ENCODE peak calls at places on chromosomes 6 and 20, in seven cellular contexts. One of them, this sample, is unnamed.

GRCh38 chr6:137358273-137358672 is 135.9 kb downstream of the OLIG3 start:
- DNase-seq in CD8-positive, alpha-beta memory T cell: no peak
- DNase-seq in colonic mucosa: no peak
- DNase-seq in MM.1S: no peak
- DNase-seq in ovary: no peak
- DNase-seq in CD8-positive, alpha-beta T cell: no peak
- DNase-seq in lower lobe of right lung: no peak
- DNase-seq in this sample: no peak

GRCh38 chr6:158711264-158711663 is 61.4 kb downstream of the SYTL3 start:
- DNase-seq in CD8-positive, alpha-beta T cell: no peak
- DNase-seq in lower lobe of right lung: no peak
- DNase-seq in CD8-positive, alpha-beta memory T cell: no peak
- DNase-seq in colonic mucosa: no peak
- DNase-seq in MM.1S: no peak
- DNase-seq in ovary: no peak
- DNase-seq in this sample: no peak

GRCh38 chr6:2432258-2432657 is 186.9 kb upstream of the GMDS start:
- DNase-seq in ovary: no peak
- DNase-seq in CD8-positive, alpha-beta memory T cell: no peak
- DNase-seq in MM.1S: no peak
- DNase-seq in CD8-positive, alpha-beta T cell: no peak
- DNase-seq in colonic mucosa: no peak
- DNase-seq in lower lobe of right lung: no peak
- DNase-seq in this sample: no peak

GRCh38 chr20:61876931-61877330 is 188.8 kb downstream of the TAF4 start:
- DNase-seq in MM.1S: no peak
- DNase-seq in CD8-positive, alpha-beta memory T cell: no peak
- DNase-seq in lower lobe of right lung: no peak
- DNase-seq in CD8-positive, alpha-beta T cell: no peak
- DNase-seq in colonic mucosa: no peak
- DNase-seq in ovary: no peak
- DNase-seq in this sample: no peak

GRCh38 chr20:48157970-48158369 is 372.7 kb upstream of the SULF2 start:
- DNase-seq in CD8-positive, alpha-beta T cell: no peak
- DNase-seq in MM.1S: no peak
- DNase-seq in ovary: peak; percentile 67
- DNase-seq in colonic mucosa: no peak
- DNase-seq in lower lobe of right lung: no peak
- DNase-seq in CD8-positive, alpha-beta memory T cell: no peak
- DNase-seq in this sample: no peak

GRCh38 chr20:39298566-39299501 is 336.7 kb downstream of the DHX35 start:
- DNase-seq in ovary: no peak
- DNase-seq in CD8-positive, alpha-beta T cell: no peak
- DNase-seq in CD8-positive, alpha-beta memory T cell: no peak
- DNase-seq in lower lobe of right lung: no peak
- DNase-seq in MM.1S: no peak
- DNase-seq in colonic mucosa: no peak
- DNase-seq in this sample: no peak

GRCh38 chr6:86440608-86441007 is 496.7 kb upstream of the HTR1E start:
- DNase-seq in colonic mucosa: no peak
- DNase-seq in lower lobe of right lung: no peak
- DNase-seq in CD8-positive, alpha-beta memory T cell: no peak
- DNase-seq in CD8-positive, alpha-beta T cell: no peak
- DNase-seq in ovary: no peak
- DNase-seq in MM.1S: no peak
- DNase-seq in this sample: no peak

GRCh38 chr20:9699181-9699580 is 139.7 kb downstream of the PAK5 start:
- DNase-seq in CD8-positive, alpha-beta T cell: no peak
- DNase-seq in MM.1S: peak; percentile 16
- DNase-seq in CD8-positive, alpha-beta memory T cell: no peak
- DNase-seq in lower lobe of right lung: no peak
- DNase-seq in colonic mucosa: no peak
- DNase-seq in ovary: no peak
- DNase-seq in this sample: no peak

GRCh38 chr20:40604416-40604815 is 84.6 kb downstream of the MAFB start:
- DNase-seq in CD8-positive, alpha-beta T cell: no peak
- DNase-seq in ovary: no peak
- DNase-seq in CD8-positive, alpha-beta memory T cell: no peak
- DNase-seq in lower lobe of right lung: no peak
- DNase-seq in colonic mucosa: no peak
- DNase-seq in MM.1S: no peak
- DNase-seq in this sample: no peak

GRCh38 chr20:9075264-9076095 is 6.6 kb downstream of the PLCB4 start:
- DNase-seq in CD8-positive, alpha-beta memory T cell: no peak
- DNase-seq in ovary: no peak
- DNase-seq in CD8-positive, alpha-beta T cell: no peak
- DNase-seq in lower lobe of right lung: no peak
- DNase-seq in MM.1S: no peak
- DNase-seq in colonic mucosa: no peak
- DNase-seq in this sample: no peak

GRCh38 chr6:28695671-28696537 is 170.2 kb downstream of the GPX5 start:
- DNase-seq in ovary: no peak
- DNase-seq in lower lobe of right lung: no peak
- DNase-seq in MM.1S: no peak
- DNase-seq in CD8-positive, alpha-beta memory T cell: no peak
- DNase-seq in colonic mucosa: no peak
- DNase-seq in CD8-positive, alpha-beta T cell: no peak
- DNase-seq in this sample: no peak

DNA sequence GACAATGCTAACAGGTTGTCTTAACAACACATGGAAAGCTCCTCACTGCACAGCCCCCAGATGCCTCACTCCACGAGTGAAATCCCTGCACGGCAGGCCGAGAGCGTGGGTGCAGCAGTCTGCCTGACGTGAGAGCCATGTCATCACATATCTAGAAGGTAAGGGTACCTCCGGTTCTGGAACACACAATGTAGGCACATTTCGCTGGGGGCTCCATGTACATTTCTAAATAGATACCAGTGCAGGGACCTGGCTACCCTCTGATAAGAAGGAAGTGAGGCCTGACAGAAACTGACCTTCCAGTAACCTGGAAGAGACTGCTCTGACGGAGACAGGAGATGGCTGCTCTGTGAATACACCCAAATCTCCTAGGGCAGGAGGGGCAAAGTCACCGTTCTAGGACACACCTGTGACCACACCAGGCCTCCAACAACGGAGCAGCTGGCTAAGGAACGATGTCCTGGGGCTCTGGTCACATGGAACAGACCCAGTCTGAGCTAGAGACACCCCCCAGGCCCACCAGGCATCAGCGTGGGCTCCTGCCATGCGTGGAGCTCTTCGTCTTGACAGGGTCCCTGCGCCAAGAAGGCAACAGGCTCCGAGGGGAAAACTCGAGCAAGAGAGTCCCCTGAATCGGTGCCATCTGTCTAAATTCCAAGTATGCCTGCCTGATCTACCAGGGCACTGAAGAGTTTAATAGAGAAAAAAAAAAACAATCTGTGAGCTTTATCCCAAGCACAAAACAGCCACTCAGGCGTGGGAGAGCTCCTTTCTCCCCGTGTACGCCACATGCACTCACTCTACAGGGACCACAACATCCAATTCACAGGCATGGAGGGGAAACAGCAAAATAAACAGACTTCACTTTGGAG is 27.5 kb downstream of the RNASET2 start:
- DNase-seq in CD8-positive, alpha-beta memory T cell: no peak
- DNase-seq in MM.1S: no peak
- DNase-seq in colonic mucosa: no peak
- DNase-seq in ovary: no peak
- DNase-seq in lower lobe of right lung: no peak
- DNase-seq in CD8-positive, alpha-beta T cell: no peak
- DNase-seq in this sample: no peak
- H3K27ac ChIP-seq in CD8-positive, alpha-beta memory T cell: peak overlapping the region; percentile 2
- H3K27ac ChIP-seq in MM.1S: no peak overlapping the region
- H3K27ac ChIP-seq in colonic mucosa: no peak overlapping the region
- H3K27ac ChIP-seq in ovary: no peak overlapping the region
- H3K27ac ChIP-seq in lower lobe of right lung: no peak overlapping the region
- H3K27ac ChIP-seq in CD8-positive, alpha-beta T cell: no peak overlapping the region
- H3K27ac ChIP-seq in this sample: peak overlapping the region; percentile 23

DNA sequence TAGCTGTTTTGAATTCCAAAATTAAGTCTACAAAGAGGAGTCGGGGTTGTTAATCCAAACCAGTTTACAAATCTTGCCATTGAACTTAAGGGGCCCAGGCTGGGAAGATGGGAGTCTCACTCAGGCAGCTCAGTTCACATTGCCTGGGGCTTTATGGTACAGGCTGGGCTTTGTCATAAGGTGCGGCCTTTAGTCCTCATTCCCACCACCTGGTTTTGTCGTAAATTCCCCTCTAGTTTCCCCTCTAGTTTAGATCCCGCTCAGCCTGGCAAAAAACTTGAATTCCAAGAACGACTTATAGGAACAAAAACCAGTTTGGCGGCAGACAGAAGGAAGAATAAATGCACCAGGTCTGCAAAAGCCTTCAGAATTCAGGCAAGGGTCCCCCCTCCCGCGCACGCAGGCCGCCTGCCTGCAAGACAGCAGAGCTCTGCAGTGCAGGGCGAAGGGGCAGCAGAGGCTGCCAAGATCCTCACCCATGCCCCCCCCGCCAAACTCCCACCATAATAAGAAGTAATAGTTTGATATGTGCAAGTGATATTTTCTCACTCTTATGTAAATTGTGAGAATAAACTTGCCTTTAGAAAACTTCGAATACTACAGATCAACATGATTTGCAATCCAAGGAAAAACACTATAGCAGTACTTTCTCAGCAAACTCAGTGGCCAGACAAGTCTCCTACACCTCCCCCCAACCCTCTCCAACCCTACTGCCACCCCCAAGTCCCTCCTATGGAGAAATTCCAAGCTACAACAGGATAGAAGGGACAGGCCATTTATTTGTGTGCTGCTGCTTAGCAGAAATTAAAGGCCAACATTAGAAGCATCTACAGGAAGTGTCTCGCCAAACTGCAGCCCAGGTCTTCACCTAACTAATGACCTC is 4.0 kb downstream of the BMP7 start:
- DNase-seq in ovary: no peak
- DNase-seq in colonic mucosa: no peak
- DNase-seq in CD8-positive, alpha-beta memory T cell: no peak
- DNase-seq in MM.1S: no peak
- DNase-seq in lower lobe of right lung: no peak
- DNase-seq in CD8-positive, alpha-beta T cell: no peak
- DNase-seq in this sample: no peak
- H3K4me1 ChIP-seq in ovary: peaks cover 1% of the 10 kb centered on the region
- H3K4me1 ChIP-seq in colonic mucosa: no peaks in the 10 kb centered on the region
- H3K4me1 ChIP-seq in CD8-positive, alpha-beta memory T cell: no peaks in the 10 kb centered on the region
- H3K4me1 ChIP-seq in MM.1S: no peaks in the 10 kb centered on the region
- H3K4me1 ChIP-seq in lower lobe of right lung: no peaks in the 10 kb centered on the region
- H3K4me1 ChIP-seq in CD8-positive, alpha-beta T cell: no peaks in the 10 kb centered on the region
- H3K4me1 ChIP-seq in this sample: no peaks in the 10 kb centered on the region

GRCh38 chr6:34145161-34146020 is 496 bp downstream of the GRM4 start:
- DNase-seq in ovary: peak; percentile 33
- DNase-seq in CD8-positive, alpha-beta memory T cell: peak; percentile 45
- DNase-seq in MM.1S: no peak
- DNase-seq in lower lobe of right lung: peak; percentile 41
- DNase-seq in CD8-positive, alpha-beta T cell: peak; percentile 49
- DNase-seq in colonic mucosa: no peak
- DNase-seq in this sample: peak; percentile 35

GRCh38 chr6:34143884-34144580 is 1.9 kb downstream of the GRM4 start:
- DNase-seq in colonic mucosa: no peak
- DNase-seq in lower lobe of right lung: no peak
- DNase-seq in ovary: no peak
- DNase-seq in MM.1S: no peak
- DNase-seq in CD8-positive, alpha-beta memory T cell: peak; percentile 28
- DNase-seq in CD8-positive, alpha-beta T cell: peak; percentile 45
- DNase-seq in this sample: no peak

GRCh38 chr6:34143196-34143883 is 2.5 kb downstream of the GRM4 start:
- DNase-seq in ovary: no peak
- DNase-seq in MM.1S: no peak
- DNase-seq in colonic mucosa: no peak
- DNase-seq in CD8-positive, alpha-beta T cell: no peak
- DNase-seq in lower lobe of right lung: peak; percentile 33
- DNase-seq in CD8-positive, alpha-beta memory T cell: no peak
- DNase-seq in this sample: no peak

GRCh38 chr6:34146021-34146782 is at the start of gene GRM4:
- DNase-seq in CD8-positive, alpha-beta memory T cell: no peak
- DNase-seq in ovary: no peak
- DNase-seq in colonic mucosa: no peak
- DNase-seq in MM.1S: no peak
- DNase-seq in lower lobe of right lung: peak; percentile 11
- DNase-seq in CD8-positive, alpha-beta T cell: no peak
- DNase-seq in this sample: no peak

DNA sequence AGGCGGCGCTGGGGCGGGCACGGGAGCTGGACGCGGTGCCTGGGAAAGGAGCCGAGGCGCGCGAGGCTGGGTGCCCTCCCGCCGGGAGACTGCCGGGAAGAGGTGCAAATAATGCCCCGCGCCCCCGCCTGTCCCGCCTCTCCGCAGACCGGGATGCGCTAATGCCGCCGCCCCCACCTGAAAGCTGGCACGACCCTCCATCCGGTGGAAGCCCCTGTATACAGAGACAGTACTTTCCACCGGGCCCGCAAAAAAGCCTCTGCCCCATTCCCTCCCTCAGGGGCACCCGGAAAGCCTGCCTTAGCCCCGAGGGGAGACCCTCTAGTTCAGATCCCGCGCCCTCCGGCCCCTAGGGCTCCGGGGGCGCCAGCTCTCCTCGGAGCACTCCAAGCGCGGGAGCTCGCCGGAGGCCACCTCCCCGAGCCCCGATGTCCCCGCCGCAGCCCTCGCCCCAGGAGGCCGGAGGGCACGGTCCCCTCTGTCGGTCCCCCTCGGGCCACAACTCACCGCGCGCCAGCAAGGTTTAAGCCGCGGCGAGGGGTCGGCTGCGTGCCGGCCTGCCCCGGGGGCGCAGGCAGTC is 1.2 kb downstream of the GRM4 start:
- DNase-seq in lower lobe of right lung: peak; percentile 41
- DNase-seq in colonic mucosa: no peak
- DNase-seq in CD8-positive, alpha-beta memory T cell: no peak
- DNase-seq in ovary: no peak
- DNase-seq in MM.1S: no peak
- DNase-seq in CD8-positive, alpha-beta T cell: no peak
- DNase-seq in this sample: no peak
- H3K4me3 ChIP-seq in lower lobe of right lung: peak overlapping the region; percentile 43
- H3K4me3 ChIP-seq in colonic mucosa: peak overlapping the region; percentile 23
- H3K4me3 ChIP-seq in CD8-positive, alpha-beta memory T cell: no peak overlapping the region
- H3K4me3 ChIP-seq in ovary: peak overlapping the region; percentile 35
- H3K4me3 ChIP-seq in MM.1S: no peak overlapping the region
- H3K4me3 ChIP-seq in CD8-positive, alpha-beta T cell: peak overlapping the region; percentile 48
- H3K4me3 ChIP-seq in this sample: peak overlapping the region; percentile 25

DNA sequence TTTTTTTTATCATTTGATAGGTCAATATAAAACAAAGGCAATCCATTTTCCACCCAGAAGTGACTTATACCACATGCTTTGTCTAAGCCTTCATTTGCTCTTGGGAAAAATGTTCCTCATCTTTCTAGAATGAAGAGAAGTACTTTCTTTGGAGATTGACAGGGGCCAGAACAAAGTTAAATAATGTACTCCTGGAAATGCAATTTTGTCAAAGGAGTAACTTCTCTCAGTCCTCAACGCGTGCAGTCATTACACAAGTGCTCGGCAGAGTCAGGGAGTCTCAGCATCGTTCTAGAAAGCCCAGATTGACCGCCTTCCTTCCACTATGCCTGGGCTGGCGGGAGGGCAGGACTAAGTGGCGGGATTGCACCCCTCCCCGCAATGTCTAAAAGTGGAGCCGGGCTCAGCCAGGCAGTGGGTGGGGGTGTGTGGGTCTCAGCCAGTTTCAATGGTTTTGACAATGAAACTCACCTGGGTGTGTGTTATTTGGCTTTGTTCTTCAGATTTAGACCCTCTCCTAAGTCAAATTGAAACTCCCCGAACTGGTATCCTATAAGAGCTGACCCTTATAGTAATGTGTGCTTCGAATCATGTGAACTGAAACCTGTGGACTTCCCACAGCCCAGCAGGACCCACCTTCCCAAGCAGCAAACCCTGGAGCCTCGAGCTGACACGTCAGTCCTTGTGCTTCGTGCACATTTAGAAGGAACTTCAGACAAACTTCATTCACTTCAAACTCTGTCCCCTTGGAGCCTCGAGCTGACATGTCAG is 63.2 kb upstream of the DUSP22 start:
- DNase-seq in ovary: no peak
- DNase-seq in CD8-positive, alpha-beta T cell: no peak
- DNase-seq in MM.1S: peak; percentile 31
- DNase-seq in lower lobe of right lung: no peak
- DNase-seq in colonic mucosa: no peak
- DNase-seq in CD8-positive, alpha-beta memory T cell: no peak
- DNase-seq in this sample: no peak
- H3K27ac ChIP-seq in ovary: no peak overlapping the region
- H3K27ac ChIP-seq in CD8-positive, alpha-beta T cell: no peak overlapping the region
- H3K27ac ChIP-seq in MM.1S: peak overlapping the region; percentile 44
- H3K27ac ChIP-seq in lower lobe of right lung: no peak overlapping the region
- H3K27ac ChIP-seq in colonic mucosa: no peak overlapping the region
- H3K27ac ChIP-seq in CD8-positive, alpha-beta memory T cell: no peak overlapping the region
- H3K27ac ChIP-seq in this sample: no peak overlapping the region